ENCODE peak calls at places on chromosomes 5 and 9, in ten cellular contexts. One of them, this sample, is unnamed. For H3K4me1, the result is how much of the 10 kb centered on the place peaks cover.

GRCh38 chr5:126233256-126233655 is 190.0 kb upstream of the GRAMD2B start:
- DNase-seq in Caco-2: no peak
- DNase-seq in Peyer's patch: no peak
- DNase-seq in mammary epithelial cell: no peak
- DNase-seq in psoas muscle: no peak
- DNase-seq in H9: no peak
- DNase-seq in GM23338: no peak
- DNase-seq in heart right ventricle: no peak
- DNase-seq in A549: no peak
- DNase-seq in pancreas: no peak
- DNase-seq in this sample: no peak

GRCh38 chr9:28915256-28915930 is 1342.1 kb upstream of the C9orf72 start:
- DNase-seq in Caco-2: peak
- DNase-seq in Peyer's patch: no peak
- DNase-seq in mammary epithelial cell: peak
- DNase-seq in psoas muscle: no peak
- DNase-seq in H9: no peak
- DNase-seq in GM23338: no peak
- DNase-seq in heart right ventricle: no peak
- DNase-seq in A549: peak
- DNase-seq in pancreas: no peak
- DNase-seq in this sample: no peak

GRCh38 chr9:71509054-71509453 is 259.3 kb downstream of the CEMIP2 start:
- DNase-seq in Caco-2: no peak
- DNase-seq in Peyer's patch: no peak
- DNase-seq in mammary epithelial cell: peak
- DNase-seq in psoas muscle: no peak
- DNase-seq in H9: no peak
- DNase-seq in GM23338: peak
- DNase-seq in heart right ventricle: no peak
- DNase-seq in A549: peak
- DNase-seq in pancreas: no peak
- DNase-seq in this sample: no peak

GRCh38 chr9:1055156-1055555 is 5.0 kb downstream of the DMRT2 start:
- DNase-seq in Caco-2: no peak
- DNase-seq in Peyer's patch: no peak
- DNase-seq in mammary epithelial cell: no peak
- DNase-seq in psoas muscle: no peak
- DNase-seq in H9: no peak
- DNase-seq in GM23338: no peak
- DNase-seq in heart right ventricle: no peak
- DNase-seq in A549: no peak
- DNase-seq in pancreas: no peak
- DNase-seq in this sample: no peak

GRCh38 chr9:83070257-83070656 is 7.3 kb upstream of the RASEF start:
- DNase-seq in Caco-2: no peak
- DNase-seq in Peyer's patch: no peak
- DNase-seq in mammary epithelial cell: peak
- DNase-seq in psoas muscle: no peak
- DNase-seq in H9: no peak
- DNase-seq in GM23338: no peak
- DNase-seq in heart right ventricle: no peak
- DNase-seq in A549: no peak
- DNase-seq in pancreas: no peak
- DNase-seq in this sample: no peak

GRCh38 chr5:172765766-172766286 is 5.2 kb downstream of the DUSP1 start:
- DNase-seq in Caco-2: no peak
- DNase-seq in Peyer's patch: no peak
- DNase-seq in mammary epithelial cell: no peak
- DNase-seq in psoas muscle: peak
- DNase-seq in H9: no peak
- DNase-seq in GM23338: no peak
- DNase-seq in heart right ventricle: no peak
- DNase-seq in A549: peak
- DNase-seq in pancreas: no peak
- DNase-seq in this sample: no peak

GRCh38 chr5:150491876-150492275 is 16.1 kb upstream of the NDST1 start:
- DNase-seq in Caco-2: no peak
- DNase-seq in Peyer's patch: no peak
- DNase-seq in mammary epithelial cell: no peak
- DNase-seq in psoas muscle: no peak
- DNase-seq in H9: no peak
- DNase-seq in GM23338: no peak
- DNase-seq in heart right ventricle: no peak
- DNase-seq in A549: no peak
- DNase-seq in pancreas: no peak
- DNase-seq in this sample: no peak

GRCh38 chr9:129166962-129167557 is 11.0 kb downstream of the IER5L start:
- DNase-seq in Caco-2: peak
- DNase-seq in Peyer's patch: peak
- DNase-seq in mammary epithelial cell: peak
- DNase-seq in psoas muscle: peak
- DNase-seq in H9: peak
- DNase-seq in GM23338: peak
- DNase-seq in heart right ventricle: peak
- DNase-seq in A549: peak
- DNase-seq in pancreas: peak
- DNase-seq in this sample: peak

GRCh38 chr5:172788771-172789686 is 18.0 kb upstream of the DUSP1 start:
- DNase-seq in Caco-2: no peak
- DNase-seq in Peyer's patch: no peak
- DNase-seq in mammary epithelial cell: no peak
- DNase-seq in psoas muscle: no peak
- DNase-seq in H9: peak
- DNase-seq in GM23338: no peak
- DNase-seq in heart right ventricle: peak
- DNase-seq in A549: peak
- DNase-seq in pancreas: peak
- DNase-seq in this sample: peak

GRCh38 chr9:113621309-113621791 is 157.8 kb downstream of the RGS3 start:
- DNase-seq in Caco-2: no peak
- DNase-seq in Peyer's patch: no peak
- DNase-seq in mammary epithelial cell: no peak
- DNase-seq in psoas muscle: peak
- DNase-seq in H9: no peak
- DNase-seq in GM23338: peak
- DNase-seq in heart right ventricle: peak
- DNase-seq in A549: no peak
- DNase-seq in pancreas: no peak
- DNase-seq in this sample: no peak

GRCh38 chr9:113619156-113619861 is 155.8 kb downstream of the RGS3 start:
- DNase-seq in Caco-2: no peak
- DNase-seq in Peyer's patch: no peak
- DNase-seq in mammary epithelial cell: no peak
- DNase-seq in psoas muscle: no peak
- DNase-seq in H9: peak
- DNase-seq in GM23338: no peak
- DNase-seq in heart right ventricle: no peak
- DNase-seq in A549: no peak
- DNase-seq in pancreas: no peak
- DNase-seq in this sample: no peak

GRCh38 chr9:113622038-113622437 is 158.5 kb downstream of the RGS3 start:
- DNase-seq in Caco-2: no peak
- DNase-seq in Peyer's patch: no peak
- DNase-seq in mammary epithelial cell: no peak
- DNase-seq in psoas muscle: no peak
- DNase-seq in H9: no peak
- DNase-seq in GM23338: no peak
- DNase-seq in heart right ventricle: no peak
- DNase-seq in A549: no peak
- DNase-seq in pancreas: no peak
- DNase-seq in this sample: no peak

GRCh38 chr9:113620377-113621161 is 157.0 kb downstream of the RGS3 start:
- DNase-seq in Caco-2: peak
- DNase-seq in Peyer's patch: no peak
- DNase-seq in mammary epithelial cell: peak
- DNase-seq in psoas muscle: peak
- DNase-seq in H9: peak
- DNase-seq in GM23338: peak
- DNase-seq in heart right ventricle: peak
- DNase-seq in A549: peak
- DNase-seq in pancreas: no peak
- DNase-seq in this sample: no peak

DNA sequence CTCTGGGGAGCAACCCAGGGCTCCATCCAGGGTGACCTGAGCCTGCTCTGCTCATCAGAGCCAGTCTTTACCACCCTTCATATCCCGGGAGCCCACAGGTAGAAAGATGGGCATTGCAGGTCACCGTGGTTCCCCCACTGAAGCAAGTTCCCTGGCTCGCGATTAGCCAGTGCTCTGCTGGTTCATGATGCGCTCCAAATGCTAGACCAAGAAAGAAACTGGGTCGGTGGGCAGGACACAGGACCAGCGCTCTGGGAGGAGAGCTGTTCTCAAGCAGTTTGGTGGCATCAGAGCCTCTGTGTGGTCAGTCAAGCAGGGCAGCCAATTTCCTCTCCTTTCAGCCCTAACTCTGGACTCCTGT is 156.5 kb downstream of the RGS3 start:
- DNase-seq in Caco-2: no peak
- DNase-seq in Peyer's patch: no peak
- DNase-seq in mammary epithelial cell: no peak
- DNase-seq in psoas muscle: no peak
- DNase-seq in H9: no peak
- DNase-seq in GM23338: no peak
- DNase-seq in heart right ventricle: no peak
- DNase-seq in A549: no peak
- DNase-seq in pancreas: no peak
- DNase-seq in this sample: no peak
- H3K4me1 ChIP-seq in Caco-2: under half
- H3K4me1 ChIP-seq in Peyer's patch: under half
- H3K4me1 ChIP-seq in mammary epithelial cell: half or more
- H3K4me1 ChIP-seq in psoas muscle: under half
- H3K4me1 ChIP-seq in H9: under half
- H3K4me1 ChIP-seq in GM23338: under half
- H3K4me1 ChIP-seq in heart right ventricle: half or more
- H3K4me1 ChIP-seq in A549: under half
- H3K4me1 ChIP-seq in pancreas: under half
- H3K4me1 ChIP-seq in this sample: under half

GRCh38 chr5:88045146-88045545 is 223.5 kb downstream of the TMEM161B start:
- DNase-seq in Caco-2: no peak
- DNase-seq in Peyer's patch: no peak
- DNase-seq in mammary epithelial cell: no peak
- DNase-seq in psoas muscle: no peak
- DNase-seq in H9: no peak
- DNase-seq in GM23338: no peak
- DNase-seq in heart right ventricle: no peak
- DNase-seq in A549: no peak
- DNase-seq in pancreas: no peak
- DNase-seq in this sample: no peak

GRCh38 chr5:88051148-88051547 is 217.5 kb downstream of the TMEM161B start:
- DNase-seq in Caco-2: no peak
- DNase-seq in Peyer's patch: no peak
- DNase-seq in mammary epithelial cell: no peak
- DNase-seq in psoas muscle: no peak
- DNase-seq in H9: no peak
- DNase-seq in GM23338: no peak
- DNase-seq in heart right ventricle: no peak
- DNase-seq in A549: no peak
- DNase-seq in pancreas: no peak
- DNase-seq in this sample: no peak

GRCh38 chr5:88049737-88050136 is 218.9 kb downstream of the TMEM161B start:
- DNase-seq in Caco-2: no peak
- DNase-seq in Peyer's patch: no peak
- DNase-seq in mammary epithelial cell: no peak
- DNase-seq in psoas muscle: no peak
- DNase-seq in H9: no peak
- DNase-seq in GM23338: peak
- DNase-seq in heart right ventricle: no peak
- DNase-seq in A549: no peak
- DNase-seq in pancreas: no peak
- DNase-seq in this sample: no peak

GRCh38 chr5:88049156-88049555 is 219.5 kb downstream of the TMEM161B start:
- DNase-seq in Caco-2: no peak
- DNase-seq in Peyer's patch: no peak
- DNase-seq in mammary epithelial cell: no peak
- DNase-seq in psoas muscle: no peak
- DNase-seq in H9: no peak
- DNase-seq in GM23338: no peak
- DNase-seq in heart right ventricle: no peak
- DNase-seq in A549: no peak
- DNase-seq in pancreas: no peak
- DNase-seq in this sample: no peak

GRCh38 chr5:88045931-88046461 is 222.6 kb downstream of the TMEM161B start:
- DNase-seq in Caco-2: no peak
- DNase-seq in Peyer's patch: no peak
- DNase-seq in mammary epithelial cell: peak
- DNase-seq in psoas muscle: no peak
- DNase-seq in H9: no peak
- DNase-seq in GM23338: no peak
- DNase-seq in heart right ventricle: no peak
- DNase-seq in A549: no peak
- DNase-seq in pancreas: no peak
- DNase-seq in this sample: no peak
- H3K4me1 ChIP-seq in Caco-2: under half
- H3K4me1 ChIP-seq in Peyer's patch: under half
- H3K4me1 ChIP-seq in mammary epithelial cell: under half
- H3K4me1 ChIP-seq in psoas muscle: under half
- H3K4me1 ChIP-seq in H9: under half
- H3K4me1 ChIP-seq in GM23338: under half
- H3K4me1 ChIP-seq in heart right ventricle: under half
- H3K4me1 ChIP-seq in A549: under half
- H3K4me1 ChIP-seq in pancreas: under half
- H3K4me1 ChIP-seq in this sample: under half

GRCh38 chr9:137233143-137233980 is 2.7 kb downstream of the SLC34A3 start:
- DNase-seq in Caco-2: no peak
- DNase-seq in Peyer's patch: no peak
- DNase-seq in mammary epithelial cell: no peak
- DNase-seq in psoas muscle: no peak
- DNase-seq in H9: no peak
- DNase-seq in GM23338: no peak
- DNase-seq in heart right ventricle: no peak
- DNase-seq in A549: no peak
- DNase-seq in pancreas: no peak
- DNase-seq in this sample: no peak
- H3K4me1 ChIP-seq in Caco-2: under half
- H3K4me1 ChIP-seq in Peyer's patch: under half
- H3K4me1 ChIP-seq in mammary epithelial cell: under half
- H3K4me1 ChIP-seq in psoas muscle: under half
- H3K4me1 ChIP-seq in H9: under half
- H3K4me1 ChIP-seq in GM23338: under half
- H3K4me1 ChIP-seq in heart right ventricle: under half
- H3K4me1 ChIP-seq in A549: under half
- H3K4me1 ChIP-seq in pancreas: under half
- H3K4me1 ChIP-seq in this sample: under half

DNA sequence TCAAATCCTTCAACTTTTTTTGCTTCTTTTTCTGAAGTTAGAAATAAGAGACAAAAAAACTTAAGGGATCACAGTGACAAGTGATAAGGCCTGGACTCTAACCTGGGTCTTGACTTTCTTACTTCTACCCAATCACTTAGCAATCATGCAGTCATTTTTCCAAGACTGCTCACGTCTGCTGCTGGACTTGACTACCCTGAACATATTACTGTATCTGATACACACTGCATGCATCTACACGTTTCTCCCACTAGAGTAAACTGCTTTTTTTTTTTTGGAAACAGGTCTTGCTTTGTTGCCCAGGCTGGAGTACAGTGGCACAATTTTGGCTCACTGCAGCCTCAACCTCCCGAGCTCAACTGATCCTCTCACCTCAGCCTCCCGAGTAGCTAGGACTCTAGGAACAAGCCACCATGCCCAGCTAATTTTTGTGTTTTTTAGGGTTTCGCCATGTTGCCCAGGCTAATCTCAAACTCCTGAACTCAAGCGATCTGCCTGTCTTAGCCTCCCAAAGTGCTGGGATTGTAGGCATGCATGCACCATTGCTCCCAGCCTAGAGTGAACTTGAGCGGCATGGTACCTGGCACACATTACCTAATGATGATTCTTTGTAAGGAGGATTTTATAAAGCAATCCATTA is 7.4 kb downstream of the PLIN2 start:
- DNase-seq in Caco-2: no peak
- DNase-seq in Peyer's patch: no peak
- DNase-seq in mammary epithelial cell: peak
- DNase-seq in psoas muscle: no peak
- DNase-seq in H9: no peak
- DNase-seq in GM23338: no peak
- DNase-seq in heart right ventricle: no peak
- DNase-seq in A549: no peak
- DNase-seq in pancreas: no peak
- DNase-seq in this sample: no peak
- H3K4me1 ChIP-seq in Caco-2: under half
- H3K4me1 ChIP-seq in Peyer's patch: under half
- H3K4me1 ChIP-seq in mammary epithelial cell: under half
- H3K4me1 ChIP-seq in psoas muscle: half or more
- H3K4me1 ChIP-seq in H9: under half
- H3K4me1 ChIP-seq in GM23338: under half
- H3K4me1 ChIP-seq in heart right ventricle: under half
- H3K4me1 ChIP-seq in A549: under half
- H3K4me1 ChIP-seq in pancreas: under half
- H3K4me1 ChIP-seq in this sample: under half

This sample was measured in lower lobe of right lung.